ENCODE peak calls at places on chromosome 5, in four cellular contexts. One of them, this sample, is unnamed.

GRCh38 chr5:134491841-134492442 is 33.5 kb upstream of the JADE2 start:
- DNase-seq in bronchial epithelial cell: no peak
- DNase-seq in choroid plexus epithelial cell: no peak
- DNase-seq in dorsolateral prefrontal cortex: no peak
- DNase-seq in this sample: no peak

GRCh38 chr5:36452394-36453100 is 150.8 kb upstream of the RANBP3L start:
- DNase-seq in choroid plexus epithelial cell: no peak
- DNase-seq in dorsolateral prefrontal cortex: no peak
- DNase-seq in bronchial epithelial cell: peak
- DNase-seq in this sample: no peak

GRCh38 chr5:167294861-167295685 is 996.4 kb upstream of the WWC1 start:
- DNase-seq in bronchial epithelial cell: peak
- DNase-seq in dorsolateral prefrontal cortex: no peak
- DNase-seq in choroid plexus epithelial cell: peak
- DNase-seq in this sample: peak

GRCh38 chr5:151825445-151825844 is 53.7 kb downstream of the G3BP1 start:
- DNase-seq in bronchial epithelial cell: peak
- DNase-seq in choroid plexus epithelial cell: peak
- DNase-seq in dorsolateral prefrontal cortex: peak
- DNase-seq in this sample: peak

GRCh38 chr5:7690557-7690956 is 160.4 kb downstream of the CFAP90 start:
- DNase-seq in bronchial epithelial cell: no peak
- DNase-seq in choroid plexus epithelial cell: no peak
- DNase-seq in dorsolateral prefrontal cortex: no peak
- DNase-seq in this sample: no peak

GRCh38 chr5:112475747-112476435 is 56.8 kb upstream of the EPB41L4A start:
- DNase-seq in dorsolateral prefrontal cortex: no peak
- DNase-seq in choroid plexus epithelial cell: no peak
- DNase-seq in bronchial epithelial cell: peak
- DNase-seq in this sample: peak

GRCh38 chr5:657570-657969 is 35.6 kb downstream of the TPPP start:
- DNase-seq in bronchial epithelial cell: peak
- DNase-seq in choroid plexus epithelial cell: peak
- DNase-seq in dorsolateral prefrontal cortex: no peak
- DNase-seq in this sample: peak

GRCh38 chr5:176849611-176850227 is 39.4 kb downstream of the UNC5A start:
- DNase-seq in choroid plexus epithelial cell: no peak
- DNase-seq in dorsolateral prefrontal cortex: no peak
- DNase-seq in bronchial epithelial cell: no peak
- DNase-seq in this sample: no peak

GRCh38 chr5:119049824-119050449 is 20.9 kb upstream of the DMXL1 start:
- DNase-seq in bronchial epithelial cell: peak
- DNase-seq in dorsolateral prefrontal cortex: no peak
- DNase-seq in choroid plexus epithelial cell: peak
- DNase-seq in this sample: no peak

GRCh38 chr5:25568294-25568693 is 923.5 kb upstream of the CDH10 start:
- DNase-seq in choroid plexus epithelial cell: no peak
- DNase-seq in bronchial epithelial cell: no peak
- DNase-seq in dorsolateral prefrontal cortex: no peak
- DNase-seq in this sample: no peak

GRCh38 chr5:145957388-145957787 is 21.0 kb downstream of the SH3RF2 start:
- DNase-seq in bronchial epithelial cell: no peak
- DNase-seq in dorsolateral prefrontal cortex: no peak
- DNase-seq in choroid plexus epithelial cell: no peak
- DNase-seq in this sample: no peak

GRCh38 chr5:167939686-167940085 is 351.8 kb upstream of the WWC1 start:
- DNase-seq in bronchial epithelial cell: no peak
- DNase-seq in dorsolateral prefrontal cortex: no peak
- DNase-seq in choroid plexus epithelial cell: no peak
- DNase-seq in this sample: no peak

GRCh38 chr5:131280417-131280816 is 16.6 kb downstream of the CDC42SE2 start:
- DNase-seq in choroid plexus epithelial cell: no peak
- DNase-seq in bronchial epithelial cell: no peak
- DNase-seq in dorsolateral prefrontal cortex: no peak
- DNase-seq in this sample: no peak

GRCh38 chr5:147756566-147756965 is 26.0 kb downstream of the JAKMIP2 start:
- DNase-seq in choroid plexus epithelial cell: no peak
- DNase-seq in bronchial epithelial cell: no peak
- DNase-seq in dorsolateral prefrontal cortex: no peak
- DNase-seq in this sample: no peak

GRCh38 chr5:137264573-137264972 is 234.6 kb downstream of the SPOCK1 start:
- DNase-seq in bronchial epithelial cell: no peak
- DNase-seq in choroid plexus epithelial cell: no peak
- DNase-seq in dorsolateral prefrontal cortex: no peak
- DNase-seq in this sample: no peak

GRCh38 chr5:111447822-111448221 is 64.5 kb downstream of the STARD4 start:
- DNase-seq in dorsolateral prefrontal cortex: no peak
- DNase-seq in choroid plexus epithelial cell: no peak
- DNase-seq in bronchial epithelial cell: no peak
- DNase-seq in this sample: no peak

GRCh38 chr5:121630402-121630801 is 221.3 kb upstream of the FTMT start:
- DNase-seq in choroid plexus epithelial cell: peak
- DNase-seq in bronchial epithelial cell: peak
- DNase-seq in dorsolateral prefrontal cortex: no peak
- DNase-seq in this sample: peak

GRCh38 chr5:134873494-134873893 is 677 bp upstream of the TXNDC15 start:
- DNase-seq in choroid plexus epithelial cell: no peak
- DNase-seq in bronchial epithelial cell: no peak
- DNase-seq in dorsolateral prefrontal cortex: no peak
- DNase-seq in this sample: no peak

GRCh38 chr5:6359534-6359933 is 18.8 kb downstream of the MED10 start:
- DNase-seq in choroid plexus epithelial cell: no peak
- DNase-seq in bronchial epithelial cell: no peak
- DNase-seq in dorsolateral prefrontal cortex: no peak
- DNase-seq in this sample: no peak

GRCh38 chr5:57693488-57694305 is 211.1 kb upstream of the ACTBL2 start:
- DNase-seq in bronchial epithelial cell: peak
- DNase-seq in dorsolateral prefrontal cortex: no peak
- DNase-seq in choroid plexus epithelial cell: peak
- DNase-seq in this sample: no peak

GRCh38 chr5:11143456-11144267 is 382.6 kb upstream of the DAP start:
- DNase-seq in bronchial epithelial cell: no peak
- DNase-seq in dorsolateral prefrontal cortex: no peak
- DNase-seq in choroid plexus epithelial cell: no peak
- DNase-seq in this sample: no peak

GRCh38 chr5:6758201-6758600 is 45.0 kb downstream of the TENT4A start:
- DNase-seq in bronchial epithelial cell: no peak
- DNase-seq in dorsolateral prefrontal cortex: no peak
- DNase-seq in choroid plexus epithelial cell: no peak
- DNase-seq in this sample: no peak

GRCh38 chr5:173594061-173594460 is 22.4 kb downstream of the BOD1 start:
- DNase-seq in dorsolateral prefrontal cortex: no peak
- DNase-seq in bronchial epithelial cell: no peak
- DNase-seq in choroid plexus epithelial cell: no peak
- DNase-seq in this sample: no peak